ENCODE peak calls at places on chromosome X, in four cellular contexts. One of them, this sample, is unnamed.

GRCh38 chrX:14903891-14904290 is 30.7 kb downstream of the MOSPD2 start:
- DNase-seq in WTC11: no peak
- DNase-seq in A549: no peak
- DNase-seq in HepG2: no peak
- DNase-seq in this sample: no peak

GRCh38 chrX:1657367-1658082 is 42.7 kb downstream of the ASMT start:
- DNase-seq in WTC11: no peak
- DNase-seq in A549: peak; percentile 66
- DNase-seq in HepG2: no peak
- DNase-seq in this sample: no peak

GRCh38 chrX:86141786-86142185 is 6.5 kb upstream of the DACH2 start:
- DNase-seq in WTC11: no peak
- DNase-seq in A549: no peak
- DNase-seq in HepG2: no peak
- DNase-seq in this sample: no peak

GRCh38 chrX:52923781-52924241 is 26.7 kb downstream of the FAM156B start:
- DNase-seq in WTC11: no peak
- DNase-seq in A549: peak; percentile 38
- DNase-seq in HepG2: no peak
- DNase-seq in this sample: no peak

GRCh38 chrX:155747520-155747919 is 133.6 kb upstream of the VAMP7 start:
- DNase-seq in WTC11: no peak
- DNase-seq in A549: no peak
- DNase-seq in HepG2: no peak
- DNase-seq in this sample: no peak

GRCh38 chrX:21655901-21656586 is 2.1 kb downstream of the KLHL34 start:
- DNase-seq in WTC11: no peak
- DNase-seq in A549: no peak
- DNase-seq in HepG2: no peak
- DNase-seq in this sample: no peak

GRCh38 chrX:7987160-7987992 is 60.2 kb upstream of the PNPLA4 start:
- DNase-seq in WTC11: no peak
- DNase-seq in A549: no peak
- DNase-seq in HepG2: peak; percentile 35
- DNase-seq in this sample: no peak

GRCh38 chrX:136112781-136113180 is 34.6 kb upstream of the FHL1 start:
- DNase-seq in WTC11: no peak
- DNase-seq in A549: no peak
- DNase-seq in HepG2: no peak
- DNase-seq in this sample: no peak

GRCh38 chrX:75067931-75068330 is 88.2 kb downstream of the ABCB7 start:
- DNase-seq in WTC11: no peak
- DNase-seq in A549: no peak
- DNase-seq in HepG2: no peak
- DNase-seq in this sample: no peak

GRCh38 chrX:2710041-2710471 is 19.0 kb downstream of the CD99 start:
- DNase-seq in WTC11: no peak
- DNase-seq in A549: peak; percentile 88
- DNase-seq in HepG2: no peak
- DNase-seq in this sample: no peak

GRCh38 chrX:17413228-17413627 is 38.2 kb downstream of the NHS start:
- DNase-seq in WTC11: no peak
- DNase-seq in A549: peak; percentile 29
- DNase-seq in HepG2: no peak
- DNase-seq in this sample: no peak

GRCh38 chrX:33178218-33178617 is 33.1 kb downstream of the DMD start:
- DNase-seq in WTC11: no peak
- DNase-seq in A549: no peak
- DNase-seq in HepG2: no peak
- DNase-seq in this sample: no peak

GRCh38 chrX:940691-941090 is 271.8 kb downstream of the CRLF2 start:
- DNase-seq in WTC11: no peak
- DNase-seq in A549: no peak
- DNase-seq in HepG2: no peak
- DNase-seq in this sample: no peak

GRCh38 chrX:117196481-117196880 is 733.7 kb upstream of the CT83 start:
- DNase-seq in WTC11: peak; percentile 33
- DNase-seq in A549: no peak
- DNase-seq in HepG2: no peak
- DNase-seq in this sample: no peak

GRCh38 chrX:119618439-119618838 is 12.2 kb upstream of the NKRF start:
- DNase-seq in WTC11: no peak
- DNase-seq in A549: no peak
- DNase-seq in HepG2: no peak
- DNase-seq in this sample: no peak

GRCh38 chrX:13808293-13808692 is 8.6 kb downstream of the GPM6B start:
- DNase-seq in WTC11: no peak
- DNase-seq in A549: no peak
- DNase-seq in HepG2: no peak
- DNase-seq in this sample: no peak

GRCh38 chrX:131907488-131908314 is 115.4 kb upstream of the STK26 start:
- DNase-seq in WTC11: peak; percentile 13
- DNase-seq in A549: no peak
- DNase-seq in HepG2: no peak
- DNase-seq in this sample: peak; percentile 21

GRCh38 chrX:110671068-110671803 is 124.4 kb downstream of the CHRDL1 start:
- DNase-seq in WTC11: no peak
- DNase-seq in A549: no peak
- DNase-seq in HepG2: no peak
- DNase-seq in this sample: no peak

GRCh38 chrX:17525762-17526555 is 151.0 kb downstream of the NHS start:
- DNase-seq in WTC11: no peak
- DNase-seq in A549: no peak
- DNase-seq in HepG2: no peak
- DNase-seq in this sample: no peak

GRCh38 chrX:135384161-135384836 is 37.4 kb upstream of the SMIM10L2A start:
- DNase-seq in WTC11: no peak
- DNase-seq in A549: no peak
- DNase-seq in HepG2: no peak
- DNase-seq in this sample: no peak

GRCh38 chrX:130746709-130747347 is 156.2 kb downstream of the ENOX2 start:
- DNase-seq in WTC11: no peak
- DNase-seq in A549: no peak
- DNase-seq in HepG2: peak; percentile 1
- DNase-seq in this sample: no peak

GRCh38 chrX:36898301-36898700 is 109.9 kb upstream of the FAM47C start:
- DNase-seq in WTC11: no peak
- DNase-seq in A549: peak; percentile 10
- DNase-seq in HepG2: peak; percentile 0
- DNase-seq in this sample: no peak

GRCh38 chrX:43655961-43656494 is at the start of gene MAOA:
- DNase-seq in WTC11: peak; percentile 46
- DNase-seq in A549: no peak
- DNase-seq in HepG2: peak; percentile 18
- DNase-seq in this sample: no peak

GRCh38 chrX:112424166-112424565 is 255.6 kb downstream of the LHFPL1 start:
- DNase-seq in WTC11: no peak
- DNase-seq in A549: no peak
- DNase-seq in HepG2: no peak
- DNase-seq in this sample: no peak

GRCh38 chrX:65668362-65669310 is 1.2 kb downstream of the MSN start:
- DNase-seq in WTC11: peak; percentile 18
- DNase-seq in A549: peak; percentile 77
- DNase-seq in HepG2: no peak
- DNase-seq in this sample: peak; percentile 75

GRCh38 chrX:80511969-80512760 is 91.9 kb downstream of the TENT5D start:
- DNase-seq in WTC11: no peak
- DNase-seq in A549: no peak
- DNase-seq in HepG2: no peak
- DNase-seq in this sample: peak; percentile 87

GRCh38 chrX:80513620-80514019 is 93.4 kb downstream of the TENT5D start:
- DNase-seq in WTC11: no peak
- DNase-seq in A549: no peak
- DNase-seq in HepG2: no peak
- DNase-seq in this sample: no peak

DNA sequence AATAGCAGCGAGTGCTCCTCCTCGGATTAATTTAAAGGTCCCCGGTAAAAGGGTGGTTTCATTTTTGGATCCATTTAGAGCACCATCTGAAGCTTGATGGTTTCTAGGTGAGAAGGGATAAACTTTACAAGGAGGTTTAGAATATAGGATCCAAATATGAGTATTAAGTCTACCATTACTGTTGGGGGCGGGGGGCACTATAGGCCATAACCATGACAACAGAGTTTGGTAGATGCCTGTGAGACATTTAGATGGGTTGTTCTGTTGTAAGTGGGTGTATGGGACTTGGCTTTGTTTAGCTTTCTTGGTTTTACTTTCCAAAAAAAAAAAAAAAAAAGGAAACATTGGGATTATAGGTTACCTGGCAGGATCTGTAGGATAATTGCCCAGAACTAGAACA is 92.7 kb downstream of the TENT5D start:
- DNase-seq in WTC11: no peak
- DNase-seq in A549: no peak
- DNase-seq in HepG2: no peak
- DNase-seq in this sample: no peak
- TF ChIP-seq HMGXB4 in WTC11: no peak
- TF ChIP-seq HMGXB4 in A549: no peak
- TF ChIP-seq HMGXB4 in HepG2: no peak
- TF ChIP-seq HMGXB4 in this sample: no peak

GRCh38 chrX:106952089-106952488 is 31.9 kb downstream of the CLDN2 start:
- DNase-seq in WTC11: no peak
- DNase-seq in A549: no peak
- DNase-seq in HepG2: no peak
- DNase-seq in this sample: no peak

GRCh38 chrX:106951230-106951629 is 31.0 kb downstream of the CLDN2 start:
- DNase-seq in WTC11: no peak
- DNase-seq in A549: no peak
- DNase-seq in HepG2: no peak
- DNase-seq in this sample: no peak

GRCh38 chrX:106955004-106955772 is 35.0 kb downstream of the CLDN2 start:
- DNase-seq in WTC11: no peak
- DNase-seq in A549: peak; percentile 59
- DNase-seq in HepG2: peak; percentile 82
- DNase-seq in this sample: no peak

GRCh38 chrX:106954041-106954440 is 33.8 kb downstream of the CLDN2 start:
- DNase-seq in WTC11: no peak
- DNase-seq in A549: no peak
- DNase-seq in HepG2: no peak
- DNase-seq in this sample: no peak

DNA sequence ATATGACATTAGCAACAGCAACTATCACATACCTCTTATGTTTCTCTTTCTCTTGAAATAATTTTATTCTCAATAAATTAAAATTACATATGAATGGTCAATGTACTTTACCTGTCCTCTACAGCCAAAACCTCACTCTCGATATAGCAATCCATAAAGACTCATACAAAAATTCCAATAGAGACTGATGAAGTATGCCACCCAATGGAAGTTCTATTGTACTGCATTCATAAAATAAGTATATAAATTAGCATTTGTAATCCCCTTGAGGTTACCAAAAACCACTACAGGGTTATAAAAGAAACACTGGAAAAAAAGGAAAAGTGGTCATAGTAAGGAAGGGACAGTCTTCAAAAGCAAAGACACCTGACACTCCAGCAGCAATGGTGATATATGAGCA is 32.8 kb downstream of the CLDN2 start:
- DNase-seq in WTC11: no peak
- DNase-seq in A549: peak; percentile 32
- DNase-seq in HepG2: no peak
- DNase-seq in this sample: no peak
- TF ChIP-seq HMGXB4 in WTC11: no peak
- TF ChIP-seq HMGXB4 in A549: no peak
- TF ChIP-seq HMGXB4 in HepG2: no peak
- TF ChIP-seq HMGXB4 in this sample: no peak

GRCh38 chrX:39133971-39134370 is 332.7 kb downstream of the MID1IP1 start:
- DNase-seq in WTC11: peak; percentile 53
- DNase-seq in A549: peak; percentile 4
- DNase-seq in HepG2: no peak
- DNase-seq in this sample: peak; percentile 5
- TF ChIP-seq HMGXB4 in WTC11: no peak
- TF ChIP-seq HMGXB4 in A549: no peak
- TF ChIP-seq HMGXB4 in HepG2: no peak
- TF ChIP-seq HMGXB4 in this sample: no peak

GRCh38 chrX:12113321-12113720 is 25.0 kb upstream of the FRMPD4 start:
- DNase-seq in WTC11: no peak
- DNase-seq in A549: no peak
- DNase-seq in HepG2: no peak
- DNase-seq in this sample: no peak
- TF ChIP-seq HMGXB4 in WTC11: no peak
- TF ChIP-seq HMGXB4 in A549: no peak
- TF ChIP-seq HMGXB4 in HepG2: no peak
- TF ChIP-seq HMGXB4 in this sample: no peak

DNA sequence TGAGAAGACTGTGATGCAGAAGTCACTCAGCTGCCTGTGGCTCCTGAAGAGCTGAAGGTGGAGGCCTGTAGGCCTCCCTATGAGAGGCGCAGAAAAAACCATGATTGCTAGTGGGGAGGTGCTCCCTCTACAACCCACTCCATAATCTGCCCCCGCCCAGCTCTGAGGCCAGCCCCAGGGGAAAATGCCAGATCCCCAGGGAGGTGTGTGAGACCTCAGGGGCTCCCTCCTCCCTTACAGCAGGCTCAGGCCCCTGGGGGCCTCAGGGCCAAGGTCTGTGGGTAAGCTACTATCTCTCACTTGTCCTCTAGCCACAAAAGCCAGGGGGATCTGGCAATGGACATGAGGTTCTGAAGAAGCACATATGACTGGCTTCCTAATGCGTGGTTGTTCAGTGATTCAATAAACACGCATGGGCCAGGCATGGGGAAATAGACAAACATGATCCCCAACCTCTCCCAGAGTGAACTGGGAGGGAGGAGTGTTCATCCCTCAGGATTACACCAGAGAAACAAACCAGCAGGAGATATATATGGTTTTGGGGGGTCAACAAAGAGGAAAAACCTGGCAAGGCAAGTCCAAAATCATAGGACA is 51.0 kb upstream of the MTM1 start:
- DNase-seq in WTC11: no peak
- DNase-seq in A549: no peak
- DNase-seq in HepG2: no peak
- DNase-seq in this sample: no peak
- TF ChIP-seq HMGXB4 in WTC11: no peak
- TF ChIP-seq HMGXB4 in A549: no peak
- TF ChIP-seq HMGXB4 in HepG2: no peak
- TF ChIP-seq HMGXB4 in this sample: no peak

DNA sequence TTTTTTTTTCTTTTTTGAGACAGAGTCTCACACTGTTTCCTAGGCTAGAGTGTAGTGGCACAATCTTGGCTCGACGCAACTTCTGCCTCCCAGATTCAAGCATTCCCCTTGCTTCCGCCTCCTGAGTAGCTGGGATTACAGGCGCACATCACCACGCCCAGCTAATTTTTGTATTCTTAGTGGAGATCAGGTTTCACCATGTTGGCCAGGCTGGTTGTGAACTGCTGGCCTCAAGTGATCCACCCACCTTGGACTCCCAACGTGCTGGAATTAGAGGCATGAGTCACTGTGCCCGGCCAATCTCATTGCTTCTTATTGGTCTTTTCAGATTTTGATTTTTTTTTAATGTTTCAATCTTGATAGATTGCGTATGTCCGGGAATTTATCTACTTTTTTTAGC is 124.4 kb downstream of the NBDY start:
- DNase-seq in WTC11: no peak
- DNase-seq in A549: no peak
- DNase-seq in HepG2: no peak
- DNase-seq in this sample: no peak
- TF ChIP-seq HMGXB4 in WTC11: no peak
- TF ChIP-seq HMGXB4 in A549: no peak
- TF ChIP-seq HMGXB4 in HepG2: no peak
- TF ChIP-seq HMGXB4 in this sample: no peak

GRCh38 chrX:103562801-103563200 is 22.5 kb upstream of the TCEAL4 start:
- DNase-seq in WTC11: no peak
- DNase-seq in A549: no peak
- DNase-seq in HepG2: no peak
- DNase-seq in this sample: no peak
- TF ChIP-seq HMGXB4 in WTC11: no peak
- TF ChIP-seq HMGXB4 in A549: no peak
- TF ChIP-seq HMGXB4 in HepG2: no peak
- TF ChIP-seq HMGXB4 in this sample: no peak